ENCODE peak calls at places on chromosome 17, in five cellular contexts. A is IMR-90, E is HFFc6, X is natural killer cell, O is AG04450. N is an unnamed sample.

GRCh38 chr17:43416998-43417891 is 18.5 kb downstream of the ARL4D start:
- DNase-seq in A (peak), E (peak), X (no peak), O (no peak), N (no peak)

GRCh38 chr17:7745748-7746470 is 28.4 kb downstream of the DNAH2 start:
- DNase-seq in A (peak), E (peak), X (no peak), O (peak), N (no peak)

GRCh38 chr17:13582776-13583414 is 18.8 kb downstream of the HS3ST3A1 start:
- DNase-seq in A (peak), E (peak), X (no peak), O (no peak), N (no peak)

GRCh38 chr17:30095507-30096244 is 20.9 kb upstream of the NSRP1 start:
- DNase-seq in A (peak), E (peak), X (no peak), O (peak), N (no peak)

GRCh38 chr17:44541884-44542581 is 15.3 kb upstream of the FZD2 start:
- DNase-seq in A (no peak), E (no peak), X (no peak), O (no peak), N (no peak)

GRCh38 chr17:79740413-79740812 is 9.7 kb downstream of the ENPP7 start:
- DNase-seq in A (no peak), E (no peak), X (no peak), O (no peak), N (no peak)

GRCh38 chr17:55437165-55437605 is 15.6 kb upstream of the MMD start:
- DNase-seq in A (no peak), E (no peak), X (no peak), O (no peak), N (no peak)

GRCh38 chr17:50354776-50355175 is 8.8 kb downstream of the XYLT2 start:
- DNase-seq in A (no peak), E (no peak), X (no peak), O (no peak), N (no peak)

GRCh38 chr17:82835766-82836512 is 3.9 kb downstream of the ZNF750 start:
- DNase-seq in A (no peak), E (no peak), X (no peak), O (no peak), N (no peak)

GRCh38 chr17:1241904-1242303 is 28.3 kb upstream of the BHLHA9 start:
- DNase-seq in A (peak), E (no peak), X (no peak), O (no peak), N (no peak)

GRCh38 chr17:74116087-74116717 is 87.3 kb upstream of the RPL38 start:
- DNase-seq in A (no peak), E (no peak), X (no peak), O (no peak), N (no peak)

GRCh38 chr17:58531661-58532554 is 17.5 kb upstream of the MTMR4 start:
- DNase-seq in A (peak), E (no peak), X (peak), O (no peak), N (no peak)

GRCh38 chr17:67718325-67718941 is 697 bp downstream of the NOL11 start:
- DNase-seq in A (peak), E (peak), X (peak), O (no peak), N (no peak)

GRCh38 chr17:68513932-68514331 is 1.7 kb downstream of the PRKAR1A start:
- DNase-seq in A (no peak), E (no peak), X (no peak), O (no peak), N (no peak)

GRCh38 chr17:40107266-40107980 is 7.0 kb upstream of the NR1D1 start:
- DNase-seq in A (no peak), E (no peak), X (no peak), O (no peak), N (no peak)

GRCh38 chr17:75069783-75070182 is 18.0 kb upstream of the SLC16A5 start:
- DNase-seq in A (no peak), E (peak), X (no peak), O (no peak), N (no peak)

GRCh38 chr17:70906808-70907207 is 737.5 kb downstream of the KCNJ2 start:
- DNase-seq in A (peak), E (no peak), X (no peak), O (no peak), N (no peak)

DNA sequence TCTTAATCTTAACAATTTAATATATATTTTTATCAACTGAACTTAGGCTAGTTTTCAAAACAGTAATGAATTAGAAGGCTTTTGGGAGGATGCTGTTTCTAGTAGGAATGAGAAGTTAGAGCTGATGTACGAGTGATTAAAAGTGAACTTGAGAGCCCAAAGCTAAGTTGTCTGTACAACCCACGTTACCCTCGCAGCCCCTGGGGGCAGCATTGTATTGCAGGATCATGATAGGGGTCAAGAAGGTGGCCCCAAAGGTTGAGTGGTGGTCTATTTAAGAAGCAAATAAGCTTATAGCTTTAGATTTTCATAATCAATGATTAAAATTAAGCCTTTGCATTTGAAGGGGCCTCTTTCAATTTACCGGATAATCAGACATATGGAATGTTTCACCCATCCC is 33.7 kb upstream of the ALDH3A2 start:
- DNase-seq in A (no peak), E (no peak), X (no peak), O (no peak), N (no peak)
- TF ChIP-seq CTCF in A (no peak), E (no peak), X (no peak), O (no peak), N (no peak)

DNA sequence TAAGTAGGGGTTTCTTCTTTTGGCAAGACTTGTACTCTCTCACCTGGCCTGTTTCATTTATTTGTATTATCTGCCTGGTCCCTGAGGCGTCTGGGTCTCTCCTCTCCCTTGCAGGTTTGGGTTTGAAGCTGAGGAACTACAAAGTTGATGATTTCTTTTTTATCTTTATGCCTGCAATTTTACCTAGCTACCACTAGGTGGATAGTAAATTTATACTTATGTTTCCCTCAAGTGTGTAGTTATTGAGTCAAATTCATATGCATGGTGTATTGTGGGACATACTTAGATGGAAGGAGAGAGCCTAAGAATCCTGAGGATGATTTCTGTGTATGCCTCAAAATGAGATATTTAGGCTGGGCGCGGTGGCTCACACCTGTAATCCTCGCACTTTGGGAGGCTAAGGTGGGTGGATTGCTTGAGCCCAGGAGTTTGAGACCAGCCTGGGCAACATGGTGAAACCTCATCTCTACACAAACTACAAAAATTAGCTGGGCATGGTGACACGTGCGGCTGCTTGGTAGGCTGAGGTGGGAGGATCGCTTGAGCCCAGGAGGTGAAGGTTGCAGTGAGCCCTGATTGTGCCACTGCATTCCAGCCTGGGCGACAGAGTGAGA is 13.6 kb downstream of the TMEM98 start:
- DNase-seq in A (no peak), E (no peak), X (no peak), O (no peak), N (no peak)
- TF ChIP-seq CTCF in A (peak), E (peak), X (peak), O (peak), N (peak)

GRCh38 chr17:61425682-61426481 is 26.2 kb downstream of the TBX2 start:
- DNase-seq in A (no peak), E (no peak), X (no peak), O (no peak), N (no peak)
- TF ChIP-seq CTCF in A (no peak), E (peak), X (no peak), O (no peak), N (no peak)

GRCh38 chr17:76124582-76125390 is 16.3 kb downstream of the FOXJ1 start:
- DNase-seq in A (no peak), E (no peak), X (no peak), O (no peak), N (no peak)
- TF ChIP-seq CTCF in A (peak), E (peak), X (no peak), O (peak), N (peak)

DNA sequence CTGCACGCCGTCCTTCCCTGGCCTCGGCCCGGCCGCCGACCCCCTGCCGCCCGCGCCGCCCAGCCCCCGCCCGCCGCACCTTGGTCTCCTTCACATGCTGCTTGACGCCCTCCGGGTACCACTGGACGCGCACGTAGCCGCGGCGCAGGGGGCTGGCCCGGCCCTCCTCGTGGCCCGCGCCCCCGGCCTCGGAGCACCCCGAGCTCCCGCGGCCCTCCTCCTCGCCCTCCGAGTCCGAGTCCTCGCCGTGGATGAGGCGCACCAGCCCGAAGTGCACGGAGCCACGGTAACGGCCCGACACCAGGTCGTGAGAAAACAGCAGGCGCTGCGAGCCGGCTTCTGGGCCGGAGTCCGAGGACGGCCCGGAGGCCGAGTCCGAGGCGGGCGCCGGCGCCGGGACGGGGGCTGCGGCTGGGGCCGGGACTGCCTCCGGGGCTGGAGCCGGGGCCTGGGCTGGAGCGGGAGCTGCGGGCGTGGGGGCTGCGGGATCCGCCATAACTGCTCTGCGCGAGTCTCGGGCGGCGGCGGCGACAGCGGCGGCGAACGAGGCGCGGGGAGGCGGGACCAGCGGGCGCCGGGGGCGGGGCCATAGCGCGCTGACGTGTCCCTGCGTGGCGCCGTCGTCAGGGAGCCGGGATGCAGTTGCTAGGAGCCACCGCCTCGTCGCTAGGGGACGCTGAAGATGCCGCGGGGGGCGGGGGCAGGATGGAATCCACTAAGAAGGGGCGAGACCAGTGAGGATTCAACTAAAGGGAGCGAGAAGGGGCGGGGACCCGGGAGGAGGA is at the start of gene UBE2O:
- DNase-seq in A (peak), E (peak), X (peak), O (no peak), N (peak)
- TF ChIP-seq CTCF in A (peak), E (peak), X (peak), O (peak), N (peak)

DNA sequence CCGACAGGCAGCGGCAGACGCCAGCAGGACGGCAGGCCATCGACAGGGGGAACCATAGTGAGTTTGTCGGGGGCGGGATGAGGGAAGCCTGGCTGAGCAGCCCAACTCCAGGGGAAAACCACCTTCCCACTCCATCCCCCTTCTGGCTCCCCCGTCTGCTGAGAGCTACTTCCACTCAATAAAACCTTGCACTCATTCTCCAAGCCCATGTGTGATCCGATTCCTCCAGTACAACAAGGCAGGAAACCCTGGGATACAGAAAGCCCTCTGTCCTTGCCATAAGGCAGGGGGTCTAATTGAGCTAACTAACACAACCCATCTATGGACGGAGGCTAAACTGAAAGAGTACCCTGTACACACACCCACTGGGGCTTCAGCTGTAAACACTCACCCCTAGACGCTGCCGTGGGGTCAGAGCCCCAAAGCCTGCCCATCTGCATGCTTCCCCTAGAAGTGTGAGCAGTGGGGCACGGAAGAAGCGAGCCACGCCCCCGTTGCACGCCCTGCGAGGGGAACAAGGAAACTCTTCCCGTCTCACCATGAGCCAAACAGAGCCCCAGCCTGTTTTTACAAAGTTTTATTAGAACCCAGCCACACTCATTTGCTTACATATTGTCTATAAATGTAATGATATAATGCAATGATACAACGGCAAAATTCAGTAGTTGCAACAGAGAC is 4.1 kb downstream of the KRTAP29-1 start:
- DNase-seq in A (no peak), E (no peak), X (no peak), O (no peak), N (no peak)
- TF ChIP-seq CTCF in A (no peak), E (no peak), X (no peak), O (no peak), N (no peak)

N was measured in type B pancreatic cell.